ENCODE peak calls at places on chromosomes 13 and 19, in four cellular contexts. One of them, this sample, is unnamed.

GRCh38 chr19:48645652-48646191 is at the start of gene CA11:
- DNase-seq in amygdala: no peak
- DNase-seq in NCI-H1048: no peak
- DNase-seq in stimulated activated CD4-positive, alpha-beta T cell treated with anti-CD3 and anti-CD28 coated beads, Interleukin-15, amount 100 ng/mL, for 1 hour: no peak
- DNase-seq in this sample: no peak

GRCh38 chr19:19480688-19481087 is 34.7 kb downstream of the TSSK6 start:
- DNase-seq in NCI-H1048: no peak
- DNase-seq in stimulated activated CD4-positive, alpha-beta T cell treated with anti-CD3 and anti-CD28 coated beads, Interleukin-15, amount 100 ng/mL, for 1 hour: no peak
- DNase-seq in amygdala: no peak
- DNase-seq in this sample: no peak

GRCh38 chr19:1213391-1214286 is 8.1 kb downstream of the STK11 start:
- DNase-seq in amygdala: peak; percentile 53
- DNase-seq in stimulated activated CD4-positive, alpha-beta T cell treated with anti-CD3 and anti-CD28 coated beads, Interleukin-15, amount 100 ng/mL, for 1 hour: peak; percentile 12
- DNase-seq in NCI-H1048: no peak
- DNase-seq in this sample: no peak

GRCh38 chr13:27024781-27025492 is 146.7 kb downstream of the USP12 start:
- DNase-seq in stimulated activated CD4-positive, alpha-beta T cell treated with anti-CD3 and anti-CD28 coated beads, Interleukin-15, amount 100 ng/mL, for 1 hour: no peak
- DNase-seq in NCI-H1048: no peak
- DNase-seq in amygdala: no peak
- DNase-seq in this sample: no peak

GRCh38 chr13:47146991-47147783 is 250.3 kb upstream of the HTR2A start:
- DNase-seq in stimulated activated CD4-positive, alpha-beta T cell treated with anti-CD3 and anti-CD28 coated beads, Interleukin-15, amount 100 ng/mL, for 1 hour: no peak
- DNase-seq in NCI-H1048: no peak
- DNase-seq in amygdala: no peak
- DNase-seq in this sample: no peak

GRCh38 chr13:74574964-74575728 is 440.9 kb upstream of the KLF12 start:
- DNase-seq in NCI-H1048: no peak
- DNase-seq in amygdala: peak; percentile 40
- DNase-seq in stimulated activated CD4-positive, alpha-beta T cell treated with anti-CD3 and anti-CD28 coated beads, Interleukin-15, amount 100 ng/mL, for 1 hour: no peak
- DNase-seq in this sample: no peak

GRCh38 chr13:66546534-66547379 is 683.4 kb downstream of the PCDH9 start:
- DNase-seq in NCI-H1048: no peak
- DNase-seq in stimulated activated CD4-positive, alpha-beta T cell treated with anti-CD3 and anti-CD28 coated beads, Interleukin-15, amount 100 ng/mL, for 1 hour: no peak
- DNase-seq in amygdala: no peak
- DNase-seq in this sample: no peak

GRCh38 chr13:73684750-73685149 is 449.5 kb downstream of the KLF12 start:
- DNase-seq in stimulated activated CD4-positive, alpha-beta T cell treated with anti-CD3 and anti-CD28 coated beads, Interleukin-15, amount 100 ng/mL, for 1 hour: no peak
- DNase-seq in NCI-H1048: no peak
- DNase-seq in amygdala: no peak
- DNase-seq in this sample: no peak

GRCh38 chr13:113407531-113408393 is 43.8 kb upstream of the GRTP1 start:
- DNase-seq in stimulated activated CD4-positive, alpha-beta T cell treated with anti-CD3 and anti-CD28 coated beads, Interleukin-15, amount 100 ng/mL, for 1 hour: no peak
- DNase-seq in amygdala: no peak
- DNase-seq in NCI-H1048: no peak
- DNase-seq in this sample: no peak

GRCh38 chr13:78382481-78382880 is 220.9 kb downstream of the POU4F1 start:
- DNase-seq in stimulated activated CD4-positive, alpha-beta T cell treated with anti-CD3 and anti-CD28 coated beads, Interleukin-15, amount 100 ng/mL, for 1 hour: no peak
- DNase-seq in NCI-H1048: no peak
- DNase-seq in amygdala: no peak
- DNase-seq in this sample: no peak

GRCh38 chr19:6740589-6741348 is 1.3 kb downstream of the TRIP10 start:
- DNase-seq in amygdala: no peak
- DNase-seq in stimulated activated CD4-positive, alpha-beta T cell treated with anti-CD3 and anti-CD28 coated beads, Interleukin-15, amount 100 ng/mL, for 1 hour: no peak
- DNase-seq in NCI-H1048: no peak
- DNase-seq in this sample: no peak

GRCh38 chr13:108426893-108427292 is 157.4 kb downstream of the TNFSF13B start:
- DNase-seq in amygdala: no peak
- DNase-seq in NCI-H1048: no peak
- DNase-seq in stimulated activated CD4-positive, alpha-beta T cell treated with anti-CD3 and anti-CD28 coated beads, Interleukin-15, amount 100 ng/mL, for 1 hour: no peak
- DNase-seq in this sample: no peak

GRCh38 chr13:23979361-23980159 is 82.3 kb upstream of the C1QTNF9B start:
- DNase-seq in amygdala: peak; percentile 76
- DNase-seq in stimulated activated CD4-positive, alpha-beta T cell treated with anti-CD3 and anti-CD28 coated beads, Interleukin-15, amount 100 ng/mL, for 1 hour: peak; percentile 10
- DNase-seq in NCI-H1048: no peak
- DNase-seq in this sample: no peak

GRCh38 chr19:39397360-39398296 is 6.5 kb downstream of the MED29 start:
- DNase-seq in stimulated activated CD4-positive, alpha-beta T cell treated with anti-CD3 and anti-CD28 coated beads, Interleukin-15, amount 100 ng/mL, for 1 hour: peak; percentile 94
- DNase-seq in amygdala: peak; percentile 77
- DNase-seq in NCI-H1048: peak; percentile 73
- DNase-seq in this sample: no peak

GRCh38 chr13:47708386-47708785 is 292.7 kb downstream of the SUCLA2 start:
- DNase-seq in amygdala: no peak
- DNase-seq in stimulated activated CD4-positive, alpha-beta T cell treated with anti-CD3 and anti-CD28 coated beads, Interleukin-15, amount 100 ng/mL, for 1 hour: no peak
- DNase-seq in NCI-H1048: no peak
- DNase-seq in this sample: no peak

GRCh38 chr13:101626925-101627555 is 174.6 kb downstream of the ITGBL1 start:
- DNase-seq in stimulated activated CD4-positive, alpha-beta T cell treated with anti-CD3 and anti-CD28 coated beads, Interleukin-15, amount 100 ng/mL, for 1 hour: no peak
- DNase-seq in amygdala: no peak
- DNase-seq in NCI-H1048: no peak
- DNase-seq in this sample: no peak

GRCh38 chr19:45404557-45405434 is at the start of gene PPP1R13L:
- DNase-seq in amygdala: peak; percentile 56
- DNase-seq in NCI-H1048: peak; percentile 72
- DNase-seq in stimulated activated CD4-positive, alpha-beta T cell treated with anti-CD3 and anti-CD28 coated beads, Interleukin-15, amount 100 ng/mL, for 1 hour: no peak
- DNase-seq in this sample: no peak

GRCh38 chr19:6242677-6243076 is 37.1 kb downstream of the MLLT1 start:
- DNase-seq in amygdala: no peak
- DNase-seq in NCI-H1048: no peak
- DNase-seq in stimulated activated CD4-positive, alpha-beta T cell treated with anti-CD3 and anti-CD28 coated beads, Interleukin-15, amount 100 ng/mL, for 1 hour: no peak
- DNase-seq in this sample: no peak

GRCh38 chr13:49746111-49746510 is 46.4 kb downstream of the KPNA3 start:
- DNase-seq in amygdala: no peak
- DNase-seq in stimulated activated CD4-positive, alpha-beta T cell treated with anti-CD3 and anti-CD28 coated beads, Interleukin-15, amount 100 ng/mL, for 1 hour: no peak
- DNase-seq in NCI-H1048: no peak
- DNase-seq in this sample: no peak

GRCh38 chr19:15197275-15198005 is 3.4 kb downstream of the NOTCH3 start:
- DNase-seq in amygdala: no peak
- DNase-seq in stimulated activated CD4-positive, alpha-beta T cell treated with anti-CD3 and anti-CD28 coated beads, Interleukin-15, amount 100 ng/mL, for 1 hour: no peak
- DNase-seq in NCI-H1048: no peak
- DNase-seq in this sample: no peak

GRCh38 chr13:99357149-99357596 is 50.0 kb upstream of the GPR183 start:
- DNase-seq in amygdala: no peak
- DNase-seq in NCI-H1048: no peak
- DNase-seq in stimulated activated CD4-positive, alpha-beta T cell treated with anti-CD3 and anti-CD28 coated beads, Interleukin-15, amount 100 ng/mL, for 1 hour: no peak
- DNase-seq in this sample: no peak

GRCh38 chr13:107043016-107043957 is 475.4 kb upstream of the ARGLU1 start:
- DNase-seq in amygdala: no peak
- DNase-seq in stimulated activated CD4-positive, alpha-beta T cell treated with anti-CD3 and anti-CD28 coated beads, Interleukin-15, amount 100 ng/mL, for 1 hour: no peak
- DNase-seq in NCI-H1048: no peak
- DNase-seq in this sample: no peak

GRCh38 chr13:51856027-51856736 is 5.6 kb upstream of the CCDC70 start:
- DNase-seq in amygdala: no peak
- DNase-seq in NCI-H1048: no peak
- DNase-seq in stimulated activated CD4-positive, alpha-beta T cell treated with anti-CD3 and anti-CD28 coated beads, Interleukin-15, amount 100 ng/mL, for 1 hour: no peak
- DNase-seq in this sample: no peak

GRCh38 chr13:61202042-61202441 is 213.6 kb downstream of the PCDH20 start:
- DNase-seq in stimulated activated CD4-positive, alpha-beta T cell treated with anti-CD3 and anti-CD28 coated beads, Interleukin-15, amount 100 ng/mL, for 1 hour: no peak
- DNase-seq in amygdala: no peak
- DNase-seq in NCI-H1048: no peak
- DNase-seq in this sample: peak; percentile 57

GRCh38 chr19:51501594-51502263 is at the start of gene SIGLEC12:
- DNase-seq in stimulated activated CD4-positive, alpha-beta T cell treated with anti-CD3 and anti-CD28 coated beads, Interleukin-15, amount 100 ng/mL, for 1 hour: no peak
- DNase-seq in amygdala: peak; percentile 14
- DNase-seq in NCI-H1048: no peak
- DNase-seq in this sample: no peak

GRCh38 chr13:84844473-84844872 is 954.7 kb downstream of the SLITRK6 start:
- DNase-seq in stimulated activated CD4-positive, alpha-beta T cell treated with anti-CD3 and anti-CD28 coated beads, Interleukin-15, amount 100 ng/mL, for 1 hour: no peak
- DNase-seq in NCI-H1048: no peak
- DNase-seq in amygdala: no peak
- DNase-seq in this sample: no peak

GRCh38 chr13:56182598-56182997 is 958.1 kb upstream of the PRR20A start:
- DNase-seq in NCI-H1048: no peak
- DNase-seq in stimulated activated CD4-positive, alpha-beta T cell treated with anti-CD3 and anti-CD28 coated beads, Interleukin-15, amount 100 ng/mL, for 1 hour: no peak
- DNase-seq in amygdala: no peak
- DNase-seq in this sample: no peak

GRCh38 chr13:46297338-46297737 is 85.6 kb downstream of the LRRC63 start:
- DNase-seq in stimulated activated CD4-positive, alpha-beta T cell treated with anti-CD3 and anti-CD28 coated beads, Interleukin-15, amount 100 ng/mL, for 1 hour: no peak
- DNase-seq in NCI-H1048: no peak
- DNase-seq in amygdala: no peak
- DNase-seq in this sample: no peak

GRCh38 chr13:34435338-34435737 is 506.7 kb upstream of the NBEA start:
- DNase-seq in NCI-H1048: no peak
- DNase-seq in amygdala: no peak
- DNase-seq in stimulated activated CD4-positive, alpha-beta T cell treated with anti-CD3 and anti-CD28 coated beads, Interleukin-15, amount 100 ng/mL, for 1 hour: no peak
- DNase-seq in this sample: no peak